ENCODE peak calls at places on chromosomes 3 and 15, in six cellular contexts. E is NCI-H2029 treated with DMSO at 0.1 percent for 48 hours; H is stimulated activated CD4-positive, alpha-beta T cell treated with anti-CD3 and anti-CD28 coated beads, TNF-alpha, amount 100 ng/mL, for 1 hour; T is NCI-H460; P is activated T-helper 1 cell treated with Interleukin-2 at 50 U/mL for 16 hours; K is astrocyte of the spinal cord. X is an unnamed sample.

GRCh38 chr15:44706946-44707636 is 4.0 kb downstream of the PATL2 start:
- DNase-seq in E (no peak), P (no peak), K (no peak), H (no peak), T (no peak), X (no peak)

GRCh38 chr15:97978408-97979130 is 18.1 kb downstream of the ARRDC4 start:
- DNase-seq in K (peak; percentile 12), P (no peak), H (no peak), E (no peak), T (no peak), X (no peak)

GRCh38 chr3:46849098-46849631 is 14.1 kb downstream of the MYL3 start:
- DNase-seq in K (no peak), H (no peak), E (no peak), T (no peak), P (no peak), X (no peak)

GRCh38 chr3:149044329-149045083 is 41.8 kb downstream of the HLTF start:
- DNase-seq in K (no peak), H (no peak), T (no peak), E (no peak), P (no peak), X (no peak)

GRCh38 chr3:62416109-62416508 is 42.8 kb upstream of the FEZF2 start:
- DNase-seq in K (no peak), T (no peak), H (no peak), P (no peak), E (no peak), X (no peak)

GRCh38 chr3:46163551-46163981 is 44.5 kb downstream of the CCR1 start:
- DNase-seq in P (no peak), H (no peak), E (no peak), T (peak; percentile 27), K (no peak), X (no peak)

GRCh38 chr3:72288955-72289707 is 504.2 kb upstream of the PROK2 start:
- DNase-seq in K (peak; percentile 78), P (no peak), T (no peak), H (no peak), E (no peak), X (no peak)

GRCh38 chr15:69908518-69909420 is 188.9 kb downstream of the TLE3 start:
- DNase-seq in P (no peak), E (peak; percentile 54), H (no peak), K (no peak), T (no peak), X (no peak)

GRCh38 chr3:148642616-148643015 is 55.1 kb upstream of the AGTR1 start:
- DNase-seq in T (no peak), E (no peak), K (peak; percentile 38), H (no peak), P (no peak), X (no peak)

GRCh38 chr15:41937568-41937923 is 34.8 kb downstream of the EHD4 start:
- DNase-seq in K (no peak), T (no peak), E (no peak), P (no peak), H (no peak), X (peak; percentile 17)

GRCh38 chr3:68436619-68437411 is 495.5 kb downstream of the TAFA4 start:
- DNase-seq in H (no peak), T (no peak), E (no peak), P (no peak), K (no peak), X (no peak)

GRCh38 chr3:121431717-121432517 is 113.9 kb downstream of the POLQ start:
- DNase-seq in T (no peak), K (peak; percentile 76), P (peak; percentile 5), E (peak; percentile 69), H (peak; percentile 26), X (peak; percentile 22)

GRCh38 chr3:134161817-134162396 is 88.8 kb downstream of the RYK start:
- DNase-seq in P (no peak), T (no peak), K (no peak), H (no peak), E (no peak), X (no peak)

GRCh38 chr3:41593760-41594159 is 368.1 kb downstream of the ULK4 start:
- DNase-seq in K (no peak), H (no peak), T (no peak), P (no peak), E (no peak), X (no peak)

GRCh38 chr3:172280406-172281051 is 167.7 kb downstream of the GHSR start:
- DNase-seq in H (no peak), K (peak; percentile 88), E (no peak), T (no peak), P (no peak), X (no peak)

GRCh38 chr3:128463354-128463753 is 3.3 kb downstream of the DNAJB8 start:
- DNase-seq in K (no peak), E (no peak), P (no peak), H (no peak), T (no peak), X (no peak)

GRCh38 chr3:36132214-36132613 is 248.1 kb upstream of the STAC start:
- DNase-seq in T (no peak), H (no peak), E (no peak), K (no peak), P (no peak), X (no peak)

GRCh38 chr3:25830373-25831305 is 40.7 kb downstream of the OXSM start:
- DNase-seq in P (no peak), H (no peak), E (no peak), K (no peak), T (no peak), X (no peak)